ENCODE peak calls at places on chromosome 7, in ten cellular contexts. E is DND-41, P is kidney, O is left lung, X is tibial artery, W is esophagus squamous epithelium, I is suprapubic skin, Q is AG04450, R is stomach, M is ovary. T is an unnamed sample.

GRCh38 chr7:13057462-13058200 is 370.2 kb downstream of the ARL4A start:
- DNase-seq in E (no peak), P (no peak), O (no peak), X (no peak), W (no peak), I (no peak), Q (no peak), R (no peak), M (no peak), T (no peak)

GRCh38 chr7:90817846-90818245 is 221.7 kb downstream of the CDK14 start:
- DNase-seq in E (no peak), P (no peak), O (no peak), X (no peak), W (no peak), I (no peak), Q (no peak), R (no peak), M (no peak), T (no peak)

GRCh38 chr7:85095357-85095756 is 91.5 kb downstream of the SEMA3D start:
- DNase-seq in E (no peak), P (no peak), O (no peak), X (no peak), W (no peak), I (no peak), Q (no peak), R (no peak), M (no peak), T (no peak)

GRCh38 chr7:85405016-85405415 is 218.2 kb upstream of the SEMA3D start:
- DNase-seq in E (no peak), P (no peak), O (no peak), X (no peak), W (no peak), I (no peak), Q (no peak), R (no peak), M (no peak), T (no peak)

GRCh38 chr7:16594061-16594460 is 51.5 kb downstream of the ANKMY2 start:
- DNase-seq in E (no peak), P (no peak), O (no peak), X (no peak), W (no peak), I (no peak), Q (no peak), R (no peak), M (no peak), T (no peak)

GRCh38 chr7:141073641-141074161 is at the start of gene TMEM178B:
- DNase-seq in E (no peak), P (peak; percentile 78), O (peak; percentile 65), X (no peak), W (no peak), I (no peak), Q (no peak), R (no peak), M (no peak), T (no peak)

GRCh38 chr7:573496-574295 is 54.0 kb upstream of the PDGFA start:
- DNase-seq in E (no peak), P (peak; percentile 72), O (peak; percentile 77), X (no peak), W (no peak), I (no peak), Q (no peak), R (no peak), M (no peak), T (no peak)

GRCh38 chr7:105940111-105940510 is 23.0 kb upstream of the CDHR3 start:
- DNase-seq in E (no peak), P (no peak), O (no peak), X (no peak), W (no peak), I (no peak), Q (no peak), R (no peak), M (no peak), T (no peak)

GRCh38 chr7:66804001-66804400 is 63.5 kb downstream of the RABGEF1 start:
- DNase-seq in E (no peak), P (no peak), O (no peak), X (no peak), W (no peak), I (no peak), Q (no peak), R (no peak), M (no peak), T (no peak)

GRCh38 chr7:108263364-108263951 is 133.3 kb upstream of the LAMB4 start:
- DNase-seq in E (no peak), P (no peak), O (no peak), X (no peak), W (no peak), I (no peak), Q (no peak), R (no peak), M (no peak), T (no peak)

GRCh38 chr7:44665531-44666213 is 59.2 kb downstream of the OGDH start:
- DNase-seq in E (no peak), P (no peak), O (no peak), X (no peak), W (no peak), I (no peak), Q (peak; percentile 27), R (no peak), M (no peak), T (no peak)

GRCh38 chr7:150412016-150412415 is 32.9 kb downstream of the ZNF775 start:
- DNase-seq in E (no peak), P (no peak), O (no peak), X (no peak), W (no peak), I (peak; percentile 55), Q (no peak), R (no peak), M (no peak), T (no peak)

DNA sequence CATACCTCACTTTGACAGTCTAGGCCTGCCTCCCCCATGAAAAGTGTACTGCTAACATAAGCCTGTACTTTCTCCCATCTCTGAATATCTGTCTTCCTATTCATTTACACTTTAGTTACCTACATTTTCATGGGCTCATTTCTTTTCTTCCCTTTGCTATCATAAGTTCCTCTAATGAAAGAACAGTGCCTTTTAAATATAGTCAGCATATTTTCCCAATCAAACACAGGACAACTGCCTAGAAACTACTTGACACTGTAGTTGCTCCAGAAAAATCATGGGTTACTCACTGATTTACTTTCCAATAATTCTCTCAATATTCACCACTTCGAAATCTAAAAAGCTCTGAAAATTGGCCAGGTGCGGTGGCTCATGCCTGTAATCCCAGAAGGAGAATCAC is 2.8 kb upstream of the TAX1BP1 start:
- DNase-seq in E (no peak), P (no peak), O (no peak), X (no peak), W (no peak), I (no peak), Q (no peak), R (no peak), M (no peak), T (no peak)
- H3K27ac ChIP-seq in E (no peak overlapping the region), P (no peak overlapping the region), O (no peak overlapping the region), X (no peak overlapping the region), W (peak overlapping the region; percentile 99), I (no peak overlapping the region), Q (no peak overlapping the region), R (no peak overlapping the region), M (no peak overlapping the region), T (no peak overlapping the region)

GRCh38 chr7:4607321-4607729 is 74.8 kb upstream of the FOXK1 start:
- DNase-seq in E (no peak), P (no peak), O (no peak), X (no peak), W (no peak), I (peak; percentile 54), Q (no peak), R (no peak), M (no peak), T (no peak)

GRCh38 chr7:4612939-4613841 is 68.9 kb upstream of the FOXK1 start:
- DNase-seq in E (no peak), P (no peak), O (no peak), X (peak; percentile 30), W (no peak), I (no peak), Q (no peak), R (no peak), M (peak; percentile 10), T (no peak)

GRCh38 chr7:4613855-4614548 is 68.1 kb upstream of the FOXK1 start:
- DNase-seq in E (no peak), P (peak; percentile 50), O (no peak), X (peak; percentile 24), W (no peak), I (no peak), Q (peak; percentile 33), R (no peak), M (no peak), T (no peak)

GRCh38 chr7:4612237-4612636 is 69.9 kb upstream of the FOXK1 start:
- DNase-seq in E (no peak), P (peak; percentile 29), O (no peak), X (no peak), W (no peak), I (peak; percentile 53), Q (no peak), R (no peak), M (no peak), T (no peak)

GRCh38 chr7:4610768-4611467 is 71.2 kb upstream of the FOXK1 start:
- DNase-seq in E (peak; percentile 52), P (peak; percentile 48), O (no peak), X (peak; percentile 32), W (no peak), I (peak; percentile 40), Q (no peak), R (peak; percentile 59), M (peak; percentile 23), T (no peak)
- H3K27ac ChIP-seq in E (no peak overlapping the region), P (no peak overlapping the region), O (no peak overlapping the region), X (no peak overlapping the region), W (no peak overlapping the region), I (no peak overlapping the region), Q (no peak overlapping the region), R (no peak overlapping the region), M (no peak overlapping the region), T (no peak overlapping the region)

GRCh38 chr7:2837476-2837875 is 6.6 kb downstream of the GNA12 start:
- DNase-seq in E (no peak), P (no peak), O (no peak), X (no peak), W (no peak), I (no peak), Q (no peak), R (no peak), M (no peak), T (no peak)
- H3K27ac ChIP-seq in E (no peak overlapping the region), P (peak overlapping the region; percentile 6), O (peak overlapping the region; percentile 26), X (no peak overlapping the region), W (peak overlapping the region; percentile 15), I (no peak overlapping the region), Q (no peak overlapping the region), R (no peak overlapping the region), M (no peak overlapping the region), T (no peak overlapping the region)

DNA sequence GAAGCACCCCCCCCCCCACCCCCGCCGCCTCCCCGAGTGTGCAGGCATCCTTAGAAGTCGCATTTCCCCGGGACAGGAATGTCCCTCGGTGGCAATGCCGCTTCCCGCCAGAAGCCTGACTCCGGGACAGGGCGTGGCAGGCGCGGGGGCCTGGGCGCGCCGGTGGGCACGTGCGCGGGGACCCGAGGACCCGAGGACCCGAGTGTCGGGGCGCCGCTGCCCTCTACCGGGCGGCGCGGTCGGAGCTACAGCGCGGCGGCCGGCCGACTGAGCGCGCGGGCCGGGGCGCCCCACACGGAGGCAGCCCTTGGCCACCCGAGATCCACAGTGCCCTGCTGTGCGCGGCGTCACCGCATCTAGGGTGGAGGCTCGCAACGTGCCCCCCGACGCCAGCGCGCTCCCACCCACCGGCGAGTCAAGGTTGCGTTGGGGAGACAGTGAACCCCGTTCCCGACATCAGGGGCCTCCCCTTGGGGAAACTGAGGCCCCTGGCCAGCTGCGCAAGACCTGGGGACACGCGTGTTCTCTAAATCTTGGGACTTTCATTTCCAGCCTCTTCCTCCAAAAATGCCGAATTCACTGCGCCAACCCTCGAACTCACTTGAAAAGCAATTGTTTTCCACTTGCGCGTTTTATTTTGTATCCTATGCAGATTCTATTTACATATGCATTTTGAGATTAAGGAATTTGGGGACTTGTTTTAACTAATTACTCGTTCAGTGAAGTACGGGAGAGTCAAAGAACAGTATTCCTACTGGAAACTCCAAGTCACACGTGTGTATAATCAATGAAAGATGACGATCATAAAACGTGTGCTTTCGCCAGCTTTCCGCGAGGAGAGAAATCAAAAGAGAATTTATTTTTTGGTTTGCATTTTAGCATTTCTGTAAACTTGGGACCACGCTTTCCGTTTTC is 3.1 kb upstream of the CUX1 start:
- DNase-seq in E (peak; percentile 71), P (peak; percentile 79), O (peak; percentile 95), X (peak; percentile 49), W (no peak), I (peak; percentile 72), Q (no peak), R (peak; percentile 69), M (peak; percentile 63), T (no peak)
- H3K27ac ChIP-seq in E (peak overlapping the region; percentile 75), P (peak overlapping the region; percentile 25), O (peak overlapping the region; percentile 70), X (peak overlapping the region; percentile 67), W (peak overlapping the region; percentile 83), I (no peak overlapping the region), Q (no peak overlapping the region), R (peak overlapping the region; percentile 85), M (no peak overlapping the region), T (peak overlapping the region; percentile 82)